ENCODE peak calls at places on chromosomes 11 and 22, in seven cellular contexts. One of them, this sample, is unnamed.

GRCh38 chr11:12884751-12885318 is 124.3 kb upstream of the RASSF10 start:
- DNase-seq in uterus: no peak
- DNase-seq in BJ: no peak
- DNase-seq in fibroblast of mammary gland: no peak
- DNase-seq in fibroblast of pulmonary artery: no peak
- DNase-seq in IMR-90: no peak
- DNase-seq in AG10803: peak
- DNase-seq in this sample: no peak

GRCh38 chr11:64500176-64501013 is 90.6 kb upstream of the SLC22A12 start:
- DNase-seq in uterus: no peak
- DNase-seq in BJ: no peak
- DNase-seq in fibroblast of mammary gland: peak
- DNase-seq in fibroblast of pulmonary artery: no peak
- DNase-seq in IMR-90: no peak
- DNase-seq in AG10803: no peak
- DNase-seq in this sample: no peak

GRCh38 chr22:48084749-48085090 is 1322.3 kb downstream of the TBC1D22A start:
- DNase-seq in uterus: no peak
- DNase-seq in BJ: no peak
- DNase-seq in fibroblast of mammary gland: no peak
- DNase-seq in fibroblast of pulmonary artery: no peak
- DNase-seq in IMR-90: no peak
- DNase-seq in AG10803: no peak
- DNase-seq in this sample: no peak

GRCh38 chr22:50275181-50276055 is 5.2 kb upstream of the MAPK11 start:
- DNase-seq in uterus: no peak
- DNase-seq in BJ: no peak
- DNase-seq in fibroblast of mammary gland: no peak
- DNase-seq in fibroblast of pulmonary artery: no peak
- DNase-seq in IMR-90: no peak
- DNase-seq in AG10803: no peak
- DNase-seq in this sample: no peak

GRCh38 chr11:34846467-34846866 is 69.7 kb downstream of the APIP start:
- DNase-seq in uterus: no peak
- DNase-seq in BJ: no peak
- DNase-seq in fibroblast of mammary gland: peak
- DNase-seq in fibroblast of pulmonary artery: no peak
- DNase-seq in IMR-90: no peak
- DNase-seq in AG10803: no peak
- DNase-seq in this sample: no peak

GRCh38 chr22:38267086-38267485 is 5.7 kb downstream of the TMEM184B start:
- DNase-seq in uterus: no peak
- DNase-seq in BJ: no peak
- DNase-seq in fibroblast of mammary gland: peak
- DNase-seq in fibroblast of pulmonary artery: peak
- DNase-seq in IMR-90: peak
- DNase-seq in AG10803: no peak
- DNase-seq in this sample: no peak

GRCh38 chr22:39392341-39392948 is 7.1 kb upstream of the TAB1 start:
- DNase-seq in uterus: no peak
- DNase-seq in BJ: no peak
- DNase-seq in fibroblast of mammary gland: no peak
- DNase-seq in fibroblast of pulmonary artery: peak
- DNase-seq in IMR-90: no peak
- DNase-seq in AG10803: no peak
- DNase-seq in this sample: no peak

GRCh38 chr11:56906683-56907148 is 82.0 kb upstream of the OR5AK2 start:
- DNase-seq in uterus: no peak
- DNase-seq in BJ: no peak
- DNase-seq in fibroblast of mammary gland: no peak
- DNase-seq in fibroblast of pulmonary artery: no peak
- DNase-seq in IMR-90: no peak
- DNase-seq in AG10803: no peak
- DNase-seq in this sample: no peak

GRCh38 chr11:126790550-126790981 is 210.0 kb downstream of the KIRREL3 start:
- DNase-seq in uterus: no peak
- DNase-seq in BJ: peak
- DNase-seq in fibroblast of mammary gland: peak
- DNase-seq in fibroblast of pulmonary artery: peak
- DNase-seq in IMR-90: peak
- DNase-seq in AG10803: peak
- DNase-seq in this sample: no peak

DNA sequence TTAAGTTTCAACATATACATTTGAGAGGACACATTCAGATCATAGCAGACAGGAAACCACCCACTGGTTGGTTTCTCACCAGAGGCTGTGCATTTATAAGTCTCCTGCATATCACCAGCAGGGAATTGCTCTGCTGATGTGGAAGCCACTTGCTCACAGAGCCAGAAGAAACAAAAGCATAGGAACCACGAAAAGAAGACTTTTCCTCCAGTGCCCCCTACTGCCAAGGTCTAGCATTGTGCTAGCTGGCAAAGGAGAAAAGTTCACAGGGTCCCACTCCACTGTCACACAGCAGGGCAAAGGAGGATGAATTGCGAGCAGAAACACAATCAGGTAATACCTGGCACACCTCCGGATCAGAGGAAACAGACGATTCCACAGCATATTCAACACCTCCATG is 28.9 kb upstream of the ISX start:
- DNase-seq in uterus: no peak
- DNase-seq in BJ: no peak
- DNase-seq in fibroblast of mammary gland: no peak
- DNase-seq in fibroblast of pulmonary artery: no peak
- DNase-seq in IMR-90: no peak
- DNase-seq in AG10803: peak
- DNase-seq in this sample: no peak
- TF ChIP-seq CTCF in uterus: no peak
- TF ChIP-seq CTCF in BJ: peak
- TF ChIP-seq CTCF in fibroblast of mammary gland: no peak
- TF ChIP-seq CTCF in fibroblast of pulmonary artery: no peak
- TF ChIP-seq CTCF in IMR-90: no peak
- TF ChIP-seq CTCF in AG10803: peak
- TF ChIP-seq CTCF in this sample: peak

DNA sequence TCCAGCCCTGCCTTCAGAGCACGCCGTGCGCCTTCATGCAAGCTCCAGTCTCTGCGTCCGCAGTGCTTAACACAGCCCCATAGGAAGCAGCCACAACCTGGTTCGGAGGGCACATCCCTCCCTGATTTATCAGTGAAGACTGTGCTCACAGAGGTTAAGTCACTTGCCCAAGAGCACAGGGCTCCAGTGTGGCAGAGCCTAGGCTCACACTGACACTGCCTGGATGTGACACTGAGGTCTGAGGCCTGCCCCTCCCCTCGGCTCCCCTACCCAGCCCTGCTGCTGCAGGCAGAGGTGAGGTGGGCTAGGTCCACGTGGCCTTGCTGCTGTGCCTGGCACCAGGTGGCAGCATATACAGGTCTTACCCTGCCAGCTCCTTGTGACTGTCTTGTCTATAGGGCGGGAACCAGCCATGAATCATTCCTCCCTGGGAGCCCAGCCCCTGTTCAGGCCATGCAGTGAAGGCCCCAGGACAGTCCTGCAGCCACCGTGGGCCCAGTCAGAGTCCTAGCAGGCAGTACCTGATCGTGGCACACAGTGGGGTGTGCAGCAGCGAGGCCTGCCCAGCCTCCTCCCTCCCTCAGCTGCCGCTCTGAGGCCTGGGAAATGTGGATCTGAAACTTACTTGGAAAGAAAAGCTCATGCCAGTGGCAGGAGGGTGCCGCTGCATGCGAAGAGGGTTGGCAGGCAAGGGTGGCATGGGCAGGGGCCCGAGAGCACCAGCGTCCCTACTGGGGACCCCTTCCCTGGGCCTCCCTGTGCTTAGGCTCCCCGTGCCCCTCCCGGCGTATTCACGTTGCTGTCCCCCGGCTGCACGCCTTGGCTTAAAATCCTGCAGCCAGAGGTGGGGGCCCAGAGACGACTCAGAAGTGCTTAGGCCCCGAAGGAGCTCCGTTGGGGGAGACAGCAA is 1.2 kb upstream of the CERK start:
- DNase-seq in uterus: no peak
- DNase-seq in BJ: no peak
- DNase-seq in fibroblast of mammary gland: peak
- DNase-seq in fibroblast of pulmonary artery: peak
- DNase-seq in IMR-90: peak
- DNase-seq in AG10803: peak
- DNase-seq in this sample: no peak
- TF ChIP-seq CTCF in uterus: no peak
- TF ChIP-seq CTCF in BJ: peak
- TF ChIP-seq CTCF in fibroblast of mammary gland: peak
- TF ChIP-seq CTCF in fibroblast of pulmonary artery: peak
- TF ChIP-seq CTCF in IMR-90: peak
- TF ChIP-seq CTCF in AG10803: no peak
- TF ChIP-seq CTCF in this sample: peak

GRCh38 chr11:61544466-61544865 is 35.9 kb downstream of the LRRC10B start:
- DNase-seq in uterus: no peak
- DNase-seq in BJ: no peak
- DNase-seq in fibroblast of mammary gland: no peak
- DNase-seq in fibroblast of pulmonary artery: no peak
- DNase-seq in IMR-90: no peak
- DNase-seq in AG10803: no peak
- DNase-seq in this sample: no peak

GRCh38 chr11:61546663-61547062 is 34.2 kb downstream of the SYT7 start:
- DNase-seq in uterus: no peak
- DNase-seq in BJ: no peak
- DNase-seq in fibroblast of mammary gland: no peak
- DNase-seq in fibroblast of pulmonary artery: no peak
- DNase-seq in IMR-90: no peak
- DNase-seq in AG10803: no peak
- DNase-seq in this sample: no peak

GRCh38 chr11:61543606-61544306 is 35.2 kb downstream of the LRRC10B start:
- DNase-seq in uterus: no peak
- DNase-seq in BJ: no peak
- DNase-seq in fibroblast of mammary gland: peak
- DNase-seq in fibroblast of pulmonary artery: peak
- DNase-seq in IMR-90: peak
- DNase-seq in AG10803: peak
- DNase-seq in this sample: no peak

GRCh38 chr11:61545921-61546320 is 35.0 kb downstream of the SYT7 start:
- DNase-seq in uterus: no peak
- DNase-seq in BJ: no peak
- DNase-seq in fibroblast of mammary gland: no peak
- DNase-seq in fibroblast of pulmonary artery: no peak
- DNase-seq in IMR-90: no peak
- DNase-seq in AG10803: no peak
- DNase-seq in this sample: no peak

GRCh38 chr11:61545341-61545740 is 35.5 kb downstream of the SYT7 start:
- DNase-seq in uterus: no peak
- DNase-seq in BJ: no peak
- DNase-seq in fibroblast of mammary gland: no peak
- DNase-seq in fibroblast of pulmonary artery: peak
- DNase-seq in IMR-90: no peak
- DNase-seq in AG10803: no peak
- DNase-seq in this sample: peak
- TF ChIP-seq CTCF in uterus: no peak
- TF ChIP-seq CTCF in BJ: peak
- TF ChIP-seq CTCF in fibroblast of mammary gland: peak
- TF ChIP-seq CTCF in fibroblast of pulmonary artery: peak
- TF ChIP-seq CTCF in IMR-90: peak
- TF ChIP-seq CTCF in AG10803: peak
- TF ChIP-seq CTCF in this sample: peak

DNA sequence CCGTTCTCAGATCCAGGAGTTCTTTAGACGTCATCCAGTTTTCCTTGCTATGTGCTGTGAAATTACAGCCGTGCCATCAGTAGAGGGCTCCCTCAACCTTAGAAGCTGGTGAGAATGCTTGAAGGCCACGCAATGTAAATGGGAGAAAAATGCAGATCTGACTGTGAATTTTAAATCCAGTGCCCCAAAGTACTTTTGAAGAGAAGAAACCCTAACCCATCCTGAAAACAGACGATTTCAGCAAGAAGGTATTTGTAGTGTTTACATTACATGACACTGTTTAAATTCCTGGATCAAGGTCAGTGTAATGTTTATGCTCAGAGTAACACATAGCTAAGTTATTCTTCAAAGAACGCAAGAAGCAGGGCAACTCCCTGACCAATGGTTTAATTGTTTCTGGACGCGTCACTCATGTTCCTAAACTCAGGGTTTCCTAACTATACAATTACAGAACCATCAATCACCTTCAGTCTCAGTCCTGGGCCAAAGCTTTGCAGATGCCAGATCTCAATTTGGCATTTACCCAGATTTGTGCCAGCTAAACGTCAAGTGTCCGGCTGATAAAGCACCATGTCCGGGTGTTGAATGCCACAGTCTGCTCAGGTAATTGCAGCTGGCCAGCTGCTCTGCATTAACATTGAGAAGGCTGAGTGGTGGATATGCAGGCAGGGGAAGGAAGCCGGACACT is 38.2 kb downstream of the ADAMTS8 start:
- DNase-seq in uterus: no peak
- DNase-seq in BJ: no peak
- DNase-seq in fibroblast of mammary gland: peak
- DNase-seq in fibroblast of pulmonary artery: peak
- DNase-seq in IMR-90: peak
- DNase-seq in AG10803: peak
- DNase-seq in this sample: no peak
- TF ChIP-seq CTCF in uterus: peak
- TF ChIP-seq CTCF in BJ: peak
- TF ChIP-seq CTCF in fibroblast of mammary gland: peak
- TF ChIP-seq CTCF in fibroblast of pulmonary artery: peak
- TF ChIP-seq CTCF in IMR-90: peak
- TF ChIP-seq CTCF in AG10803: peak
- TF ChIP-seq CTCF in this sample: no peak

GRCh38 chr11:116078101-116078561 is 573.9 kb upstream of the CADM1 start:
- DNase-seq in uterus: no peak
- DNase-seq in BJ: no peak
- DNase-seq in fibroblast of mammary gland: no peak
- DNase-seq in fibroblast of pulmonary artery: no peak
- DNase-seq in IMR-90: peak
- DNase-seq in AG10803: no peak
- DNase-seq in this sample: peak
- TF ChIP-seq CTCF in uterus: no peak
- TF ChIP-seq CTCF in BJ: no peak
- TF ChIP-seq CTCF in fibroblast of mammary gland: no peak
- TF ChIP-seq CTCF in fibroblast of pulmonary artery: no peak
- TF ChIP-seq CTCF in IMR-90: peak
- TF ChIP-seq CTCF in AG10803: peak
- TF ChIP-seq CTCF in this sample: peak

GRCh38 chr11:45405916-45406670 is 120.0 kb upstream of the SYT13 start:
- DNase-seq in uterus: no peak
- DNase-seq in BJ: no peak
- DNase-seq in fibroblast of mammary gland: peak
- DNase-seq in fibroblast of pulmonary artery: peak
- DNase-seq in IMR-90: peak
- DNase-seq in AG10803: no peak
- DNase-seq in this sample: no peak
- TF ChIP-seq CTCF in uterus: peak
- TF ChIP-seq CTCF in BJ: peak
- TF ChIP-seq CTCF in fibroblast of mammary gland: peak
- TF ChIP-seq CTCF in fibroblast of pulmonary artery: peak
- TF ChIP-seq CTCF in IMR-90: peak
- TF ChIP-seq CTCF in AG10803: peak
- TF ChIP-seq CTCF in this sample: peak

DNA sequence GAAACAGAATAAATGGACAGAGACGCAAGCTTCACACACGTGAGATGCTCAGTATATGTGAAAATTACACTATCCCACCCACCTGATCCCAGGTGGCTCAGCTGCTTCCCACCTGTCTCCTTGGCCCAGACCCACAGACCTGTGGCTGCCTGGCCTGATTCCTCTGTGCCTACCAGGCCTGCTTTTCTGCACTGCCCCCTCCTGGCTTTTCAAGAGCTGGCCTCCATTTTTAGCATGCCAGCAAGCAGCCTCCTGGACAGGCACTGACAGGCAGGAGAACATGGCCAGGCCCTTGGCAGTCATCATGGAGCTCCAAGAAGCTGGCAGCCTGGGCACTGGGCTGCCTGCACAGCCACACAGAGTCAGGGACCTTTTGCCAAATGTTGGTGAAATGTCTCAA is 79.5 kb upstream of the HMGXB4 start:
- DNase-seq in uterus: no peak
- DNase-seq in BJ: no peak
- DNase-seq in fibroblast of mammary gland: no peak
- DNase-seq in fibroblast of pulmonary artery: no peak
- DNase-seq in IMR-90: no peak
- DNase-seq in AG10803: no peak
- DNase-seq in this sample: no peak
- TF ChIP-seq CTCF in uterus: no peak
- TF ChIP-seq CTCF in BJ: no peak
- TF ChIP-seq CTCF in fibroblast of mammary gland: no peak
- TF ChIP-seq CTCF in fibroblast of pulmonary artery: no peak
- TF ChIP-seq CTCF in IMR-90: no peak
- TF ChIP-seq CTCF in AG10803: no peak
- TF ChIP-seq CTCF in this sample: no peak